ENCODE peak calls at places on chromosomes 2 and 18, in five cellular contexts. One of them, this sample, is unnamed.

GRCh38 chr18:54958711-54959625 is at the start of gene CCDC68:
- DNase-seq in progenitor cell of endocrine pancreas: no peak
- DNase-seq in CD8-positive, alpha-beta T cell: no peak
- DNase-seq in tibial artery: no peak
- DNase-seq in heart left ventricle: peak; percentile 74
- DNase-seq in this sample: no peak

GRCh38 chr2:229719926-229720652 is 5.7 kb upstream of the DNER start:
- DNase-seq in CD8-positive, alpha-beta T cell: no peak
- DNase-seq in heart left ventricle: no peak
- DNase-seq in tibial artery: no peak
- DNase-seq in progenitor cell of endocrine pancreas: no peak
- DNase-seq in this sample: no peak

GRCh38 chr2:7191927-7192326 is 274.7 kb downstream of the RNF144A start:
- DNase-seq in heart left ventricle: no peak
- DNase-seq in CD8-positive, alpha-beta T cell: no peak
- DNase-seq in progenitor cell of endocrine pancreas: no peak
- DNase-seq in tibial artery: no peak
- DNase-seq in this sample: peak; percentile 43

GRCh38 chr18:50578030-50578429 is 18.1 kb downstream of the MAPK4 start:
- DNase-seq in heart left ventricle: no peak
- DNase-seq in progenitor cell of endocrine pancreas: no peak
- DNase-seq in CD8-positive, alpha-beta T cell: no peak
- DNase-seq in tibial artery: no peak
- DNase-seq in this sample: no peak

GRCh38 chr18:32576296-32576916 is 105.7 kb upstream of the GAREM1 start:
- DNase-seq in progenitor cell of endocrine pancreas: no peak
- DNase-seq in heart left ventricle: no peak
- DNase-seq in CD8-positive, alpha-beta T cell: no peak
- DNase-seq in tibial artery: no peak
- DNase-seq in this sample: no peak

GRCh38 chr2:193463016-193463415 is 1268.3 kb upstream of the TMEFF2 start:
- DNase-seq in CD8-positive, alpha-beta T cell: no peak
- DNase-seq in progenitor cell of endocrine pancreas: no peak
- DNase-seq in heart left ventricle: no peak
- DNase-seq in tibial artery: no peak
- DNase-seq in this sample: no peak

GRCh38 chr2:150909613-150910012 is 352.1 kb downstream of the RBM43 start:
- DNase-seq in heart left ventricle: no peak
- DNase-seq in tibial artery: no peak
- DNase-seq in progenitor cell of endocrine pancreas: no peak
- DNase-seq in CD8-positive, alpha-beta T cell: no peak
- DNase-seq in this sample: no peak

GRCh38 chr2:2845796-2846315 is 514.8 kb upstream of the MYT1L start:
- DNase-seq in progenitor cell of endocrine pancreas: no peak
- DNase-seq in CD8-positive, alpha-beta T cell: no peak
- DNase-seq in tibial artery: no peak
- DNase-seq in heart left ventricle: no peak
- DNase-seq in this sample: no peak

GRCh38 chr2:8437949-8438400 is 243.9 kb upstream of the ID2 start:
- DNase-seq in tibial artery: no peak
- DNase-seq in progenitor cell of endocrine pancreas: no peak
- DNase-seq in CD8-positive, alpha-beta T cell: no peak
- DNase-seq in heart left ventricle: no peak
- DNase-seq in this sample: no peak

GRCh38 chr2:98473995-98474780 is 29.5 kb downstream of the INPP4A start:
- DNase-seq in tibial artery: no peak
- DNase-seq in CD8-positive, alpha-beta T cell: no peak
- DNase-seq in progenitor cell of endocrine pancreas: no peak
- DNase-seq in heart left ventricle: no peak
- DNase-seq in this sample: no peak

GRCh38 chr2:241018051-241018891 is 19.9 kb downstream of the SNED1 start:
- DNase-seq in tibial artery: peak; percentile 16
- DNase-seq in CD8-positive, alpha-beta T cell: no peak
- DNase-seq in heart left ventricle: no peak
- DNase-seq in progenitor cell of endocrine pancreas: no peak
- DNase-seq in this sample: no peak

This sample was measured in mesothelial cell of epicardium.